ENCODE peak calls at places on chromosome 20, in five cellular contexts. One of them, this sample, is unnamed. For H3K27me3, H3K4me1 and H3K9me3, the result is how much of the 10 kb centered on the place peaks cover.

GRCh38 chr20:36700438-36700837 is 45.5 kb downstream of the NDRG3 start:
- DNase-seq in left lung: no peak
- DNase-seq in psoas muscle: no peak
- DNase-seq in SJSA1: no peak
- DNase-seq in colonic mucosa: no peak
- DNase-seq in this sample: no peak

GRCh38 chr20:64065973-64066341 is 3.0 kb downstream of the TCEA2 start:
- DNase-seq in colonic mucosa: no peak
- DNase-seq in SJSA1: peak
- DNase-seq in psoas muscle: no peak
- DNase-seq in left lung: no peak
- DNase-seq in this sample: no peak

GRCh38 chr20:17617212-17617867 is 47.5 kb downstream of the DSTN start:
- DNase-seq in colonic mucosa: peak
- DNase-seq in psoas muscle: peak
- DNase-seq in SJSA1: no peak
- DNase-seq in left lung: peak
- DNase-seq in this sample: no peak

GRCh38 chr20:53576195-53576580 is 17.5 kb downstream of the ZNF217 start:
- DNase-seq in left lung: peak
- DNase-seq in SJSA1: no peak
- DNase-seq in colonic mucosa: no peak
- DNase-seq in psoas muscle: no peak
- DNase-seq in this sample: no peak

GRCh38 chr20:38804682-38805501 is 605 bp upstream of the PPP1R16B start:
- DNase-seq in SJSA1: no peak
- DNase-seq in psoas muscle: peak
- DNase-seq in left lung: no peak
- DNase-seq in colonic mucosa: peak
- DNase-seq in this sample: peak

GRCh38 chr20:15909995-15910394 is 663.3 kb downstream of the KIF16B start:
- DNase-seq in SJSA1: no peak
- DNase-seq in psoas muscle: no peak
- DNase-seq in left lung: no peak
- DNase-seq in colonic mucosa: no peak
- DNase-seq in this sample: no peak

GRCh38 chr20:42494290-42494689 is 695.4 kb downstream of the PTPRT start:
- DNase-seq in SJSA1: no peak
- DNase-seq in left lung: no peak
- DNase-seq in colonic mucosa: no peak
- DNase-seq in psoas muscle: no peak
- DNase-seq in this sample: no peak

GRCh38 chr20:10553326-10553984 is 118.3 kb downstream of the SLX4IP start:
- DNase-seq in SJSA1: peak
- DNase-seq in left lung: peak
- DNase-seq in colonic mucosa: peak
- DNase-seq in psoas muscle: peak
- DNase-seq in this sample: peak

GRCh38 chr20:46523696-46524328 is 10.5 kb upstream of the ZNF334 start:
- DNase-seq in left lung: no peak
- DNase-seq in colonic mucosa: no peak
- DNase-seq in SJSA1: no peak
- DNase-seq in psoas muscle: no peak
- DNase-seq in this sample: no peak

GRCh38 chr20:15287331-15287730 is 949.9 kb upstream of the FLRT3 start:
- DNase-seq in colonic mucosa: no peak
- DNase-seq in psoas muscle: no peak
- DNase-seq in left lung: no peak
- DNase-seq in SJSA1: no peak
- DNase-seq in this sample: no peak

GRCh38 chr20:49762940-49763766 is 49.5 kb upstream of the B4GALT5 start:
- DNase-seq in colonic mucosa: no peak
- DNase-seq in SJSA1: no peak
- DNase-seq in psoas muscle: no peak
- DNase-seq in left lung: no peak
- DNase-seq in this sample: no peak

GRCh38 chr20:59322813-59323469 is 22.5 kb downstream of the EDN3 start:
- DNase-seq in left lung: no peak
- DNase-seq in colonic mucosa: no peak
- DNase-seq in SJSA1: no peak
- DNase-seq in psoas muscle: no peak
- DNase-seq in this sample: no peak
- H3K27me3 ChIP-seq in left lung: under half
- H3K27me3 ChIP-seq in colonic mucosa: under half
- H3K27me3 ChIP-seq in SJSA1: under half
- H3K27me3 ChIP-seq in psoas muscle: under half
- H3K27me3 ChIP-seq in this sample: under half

GRCh38 chr20:23368316-23369110 is 6.5 kb downstream of the GZF1 start:
- DNase-seq in left lung: no peak
- DNase-seq in SJSA1: no peak
- DNase-seq in colonic mucosa: no peak
- DNase-seq in psoas muscle: no peak
- DNase-seq in this sample: no peak
- H3K4me1 ChIP-seq in left lung: half or more
- H3K4me1 ChIP-seq in SJSA1: under half
- H3K4me1 ChIP-seq in colonic mucosa: under half
- H3K4me1 ChIP-seq in psoas muscle: half or more
- H3K4me1 ChIP-seq in this sample: under half

GRCh38 chr20:44087857-44088120 is 99.2 kb downstream of the JPH2 start:
- DNase-seq in SJSA1: no peak
- DNase-seq in psoas muscle: no peak
- DNase-seq in left lung: no peak
- DNase-seq in colonic mucosa: no peak
- DNase-seq in this sample: no peak
- H3K9me3 ChIP-seq in SJSA1: under half
- H3K9me3 ChIP-seq in psoas muscle: under half
- H3K9me3 ChIP-seq in left lung: under half
- H3K9me3 ChIP-seq in colonic mucosa: under half
- H3K9me3 ChIP-seq in this sample: under half

GRCh38 chr20:22407237-22408193 is 176.9 kb downstream of the FOXA2 start:
- DNase-seq in left lung: no peak
- DNase-seq in colonic mucosa: no peak
- DNase-seq in psoas muscle: no peak
- DNase-seq in SJSA1: no peak
- DNase-seq in this sample: no peak
- H3K27me3 ChIP-seq in left lung: under half
- H3K27me3 ChIP-seq in colonic mucosa: under half
- H3K27me3 ChIP-seq in psoas muscle: under half
- H3K27me3 ChIP-seq in SJSA1: under half
- H3K27me3 ChIP-seq in this sample: under half

GRCh38 chr20:57746201-57746600 is 36.4 kb upstream of the PMEPA1 start:
- DNase-seq in psoas muscle: no peak
- DNase-seq in left lung: no peak
- DNase-seq in colonic mucosa: no peak
- DNase-seq in SJSA1: no peak
- DNase-seq in this sample: no peak

GRCh38 chr20:57742506-57743180 is 32.8 kb upstream of the PMEPA1 start:
- DNase-seq in left lung: no peak
- DNase-seq in colonic mucosa: no peak
- DNase-seq in psoas muscle: no peak
- DNase-seq in SJSA1: no peak
- DNase-seq in this sample: no peak

GRCh38 chr20:57746832-57747404 is 37.1 kb upstream of the PMEPA1 start:
- DNase-seq in left lung: peak
- DNase-seq in SJSA1: no peak
- DNase-seq in colonic mucosa: no peak
- DNase-seq in psoas muscle: no peak
- DNase-seq in this sample: no peak

GRCh38 chr20:57743450-57744095 is 33.8 kb upstream of the PMEPA1 start:
- DNase-seq in left lung: no peak
- DNase-seq in psoas muscle: no peak
- DNase-seq in colonic mucosa: peak
- DNase-seq in SJSA1: no peak
- DNase-seq in this sample: no peak

DNA sequence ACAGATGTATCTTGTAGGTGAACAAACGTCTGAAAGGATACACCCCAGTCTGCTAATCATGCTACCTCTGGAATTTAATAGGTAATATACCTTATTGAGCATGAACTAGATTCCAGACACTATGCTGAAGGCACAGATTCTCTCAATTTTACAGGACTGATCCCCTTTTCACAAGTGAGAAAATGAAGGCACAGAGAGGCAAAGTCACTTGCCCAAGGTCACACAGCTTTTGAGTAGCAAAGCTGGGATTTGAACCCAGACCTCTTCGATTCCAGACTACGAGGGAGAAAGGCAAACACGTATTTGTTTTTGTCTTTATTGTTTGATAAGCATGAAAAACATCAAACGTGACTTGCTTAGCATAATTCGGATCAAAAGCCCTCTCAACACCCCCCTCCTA is 34.4 kb upstream of the PMEPA1 start:
- DNase-seq in psoas muscle: no peak
- DNase-seq in SJSA1: no peak
- DNase-seq in colonic mucosa: no peak
- DNase-seq in left lung: no peak
- DNase-seq in this sample: no peak
- H3K4me1 ChIP-seq in psoas muscle: under half
- H3K4me1 ChIP-seq in SJSA1: under half
- H3K4me1 ChIP-seq in colonic mucosa: under half
- H3K4me1 ChIP-seq in left lung: under half
- H3K4me1 ChIP-seq in this sample: under half